ENCODE peak calls at places on chromosome X, in ten cellular contexts. A is RPMI7951; B is EL; E is AG09319; O is kidney epithelial cell; S is lung; G is NT2/D1; I is tibial nerve; N is AG09309; Q is stimulated activated CD4-positive, alpha-beta T cell treated with anti-CD3 and anti-CD28 coated beads, TNF-alpha, amount 100 ng/mL, for 24 hours. V is an unnamed sample.

GRCh38 chrX:64975491-64975890 is 759 bp downstream of the ZC4H2 start:
- DNase-seq in A (peak), Q (no peak), S (no peak), I (no peak), B (peak), G (peak), O (no peak), E (no peak), N (no peak), V (no peak)

GRCh38 chrX:32155044-32155638 is 1056.2 kb downstream of the DMD start:
- DNase-seq in Q (no peak), B (no peak), I (no peak), O (no peak), E (no peak), N (no peak), G (peak), S (no peak), A (no peak), V (no peak)

GRCh38 chrX:13938053-13938765 is 91.5 kb downstream of the GEMIN8 start:
- DNase-seq in B (peak), G (no peak), I (no peak), O (no peak), Q (no peak), N (no peak), A (no peak), E (no peak), S (no peak), V (no peak)

GRCh38 chrX:17654116-17654515 is 83.2 kb upstream of the SCML1 start:
- DNase-seq in S (no peak), A (no peak), B (no peak), I (no peak), G (no peak), O (no peak), E (no peak), N (no peak), Q (no peak), V (no peak)

GRCh38 chrX:97057349-97057909 is 173.7 kb downstream of the RPA4 start:
- DNase-seq in B (no peak), Q (no peak), E (no peak), O (no peak), I (no peak), N (no peak), S (no peak), G (no peak), A (no peak), V (no peak)

GRCh38 chrX:24149346-24150050 is at the start of gene ZFX:
- DNase-seq in G (no peak), S (peak), N (no peak), I (peak), A (peak), O (no peak), B (peak), Q (no peak), E (no peak), V (no peak)

GRCh38 chrX:69323786-69324720 is 158.8 kb upstream of the PJA1 start:
- DNase-seq in I (no peak), O (no peak), Q (no peak), A (no peak), N (no peak), S (no peak), G (no peak), B (no peak), E (no peak), V (no peak)

GRCh38 chrX:85004255-85004654 is 578 bp downstream of the APOOL start:
- DNase-seq in B (peak), N (no peak), I (no peak), O (no peak), G (no peak), A (no peak), E (no peak), Q (no peak), S (no peak), V (no peak)

GRCh38 chrX:9308426-9308825 is 156.4 kb upstream of the TBL1X start:
- DNase-seq in G (no peak), N (no peak), S (no peak), O (no peak), E (no peak), B (no peak), A (peak), Q (no peak), I (no peak), V (no peak)

GRCh38 chrX:148599404-148599803 is 99.0 kb downstream of the AFF2 start:
- DNase-seq in N (no peak), S (no peak), B (no peak), Q (no peak), E (no peak), I (no peak), O (no peak), A (no peak), G (no peak), V (no peak)

GRCh38 chrX:57282568-57282967 is 3.9 kb upstream of the FAAH2 start:
- DNase-seq in G (no peak), E (no peak), Q (no peak), N (no peak), I (no peak), B (no peak), A (peak), O (no peak), S (no peak), V (no peak)

GRCh38 chrX:76454456-76454927 is 27.0 kb downstream of the MAGEE1 start:
- DNase-seq in O (no peak), N (no peak), S (no peak), A (peak), I (no peak), B (peak), G (peak), Q (no peak), E (no peak), V (no peak)

GRCh38 chrX:47361538-47362511 is 8.6 kb upstream of the ZNF157 start:
- DNase-seq in E (peak), O (peak), S (peak), B (peak), G (peak), I (peak), A (peak), N (peak), Q (no peak), V (peak)

GRCh38 chrX:20019672-20020365 is 29.0 kb upstream of the BCLAF3 start:
- DNase-seq in G (no peak), O (no peak), S (no peak), I (no peak), B (no peak), Q (no peak), A (no peak), E (no peak), N (no peak), V (no peak)

GRCh38 chrX:138856881-138857280 is 145.4 kb upstream of the FGF13 start:
- DNase-seq in A (no peak), N (no peak), B (no peak), I (no peak), G (no peak), O (no peak), E (no peak), S (no peak), Q (no peak), V (no peak)

V was measured in smooth muscle cell of the brain vasculature.